ENCODE peak calls at places on chromosomes 2 and 18, in seven cellular contexts. Y is NCI-H446 treated with DMSO at 0.1 percent for 48 hours; V is stimulated activated CD8-positive, alpha-beta memory T cell treated with anti-CD3 and anti-CD28 coated beads, Interleukin-4, amount 100 ng/mL, for 1 hour; X is ovary; N is small intestine; D is EL; B is DMS53. C is an unnamed sample.

GRCh38 chr2:60472026-60472425 is 81.4 kb downstream of the BCL11A start:
- DNase-seq in B (no peak), V (no peak), X (no peak), Y (no peak), N (no peak), D (no peak), C (no peak)

GRCh38 chr2:121471571-121472464 is 58.9 kb upstream of the RNU4ATAC start:
- DNase-seq in D (peak; percentile 84), B (no peak), Y (no peak), N (no peak), X (no peak), V (no peak), C (peak; percentile 47)

GRCh38 chr2:47321411-47322031 is 81.4 kb upstream of the MSH2 start:
- DNase-seq in X (no peak), D (peak; percentile 10), V (no peak), Y (no peak), N (no peak), B (peak; percentile 30), C (peak; percentile 37)

GRCh38 chr2:109229094-109229675 is 100.2 kb downstream of the SH3RF3 start:
- DNase-seq in Y (no peak), N (no peak), B (no peak), D (no peak), X (no peak), V (no peak), C (no peak)

GRCh38 chr2:257429-257828 is 6.4 kb downstream of the SH3YL1 start:
- DNase-seq in D (no peak), Y (no peak), V (no peak), B (no peak), X (no peak), N (no peak), C (no peak)

GRCh38 chr18:48139427-48140347 is 209.2 kb upstream of the SMAD2 start:
- DNase-seq in N (peak; percentile 91), Y (no peak), B (peak; percentile 84), D (no peak), V (no peak), X (peak; percentile 88), C (no peak)

GRCh38 chr2:231386446-231386845 is 9.1 kb upstream of the B3GNT7 start:
- DNase-seq in V (no peak), X (no peak), B (no peak), N (no peak), Y (no peak), D (peak; percentile 85), C (peak; percentile 63)

GRCh38 chr2:187261705-187262104 is 186.3 kb downstream of the CALCRL start:
- DNase-seq in B (no peak), N (no peak), V (no peak), D (no peak), X (no peak), Y (no peak), C (no peak)

GRCh38 chr2:58923869-58924268 is 682.7 kb upstream of the FANCL start:
- DNase-seq in D (peak; percentile 93), X (no peak), N (no peak), V (no peak), Y (peak; percentile 19), B (peak; percentile 54), C (peak; percentile 89)

GRCh38 chr2:6183231-6183630 is 491.0 kb downstream of the SOX11 start:
- DNase-seq in B (no peak), X (no peak), V (no peak), N (peak; percentile 32), Y (no peak), D (no peak), C (no peak)

GRCh38 chr18:36179562-36180334 is 7.5 kb upstream of the MOCOS start:
- DNase-seq in D (peak; percentile 43), B (no peak), V (no peak), Y (no peak), N (peak; percentile 56), X (peak; percentile 98), C (peak; percentile 72)